ENCODE peak calls at places on chromosomes 2 and 18, in eight cellular contexts. J is CD8-positive, alpha-beta T cell; V is heart left ventricle; K is fibroblast of lung; W is hepatocyte; M is transverse colon; D is AG04450; F is heart right ventricle. X is an unnamed sample.

GRCh38 chr2:119575439-119575838 is 31.2 kb downstream of the CFAP221 start:
- DNase-seq in J (no peak), W (no peak), K (no peak), D (no peak), V (no peak), F (no peak), M (no peak), X (no peak)

GRCh38 chr2:27089111-27089954 is 2.8 kb downstream of the KHK start:
- DNase-seq in W (no peak), J (no peak), D (no peak), V (peak), F (no peak), M (no peak), K (no peak), X (no peak)

GRCh38 chr2:667332-668000 is 9.7 kb downstream of the TMEM18 start:
- DNase-seq in D (peak), F (no peak), M (no peak), V (no peak), K (peak), J (no peak), W (peak), X (peak)

GRCh38 chr2:163132850-163133249 is 294.3 kb upstream of the KCNH7 start:
- DNase-seq in V (no peak), J (no peak), D (no peak), M (no peak), K (peak), W (no peak), F (no peak), X (peak)

GRCh38 chr2:190532581-190532980 is 1.9 kb downstream of the NEMP2 start:
- DNase-seq in J (no peak), K (no peak), V (no peak), F (no peak), M (no peak), D (no peak), W (no peak), X (no peak)

GRCh38 chr2:199777315-199777714 is 73.7 kb downstream of the FTCDNL1 start:
- DNase-seq in M (no peak), F (no peak), W (no peak), D (no peak), V (no peak), K (no peak), J (no peak), X (no peak)

GRCh38 chr2:66456183-66457041 is 21.5 kb downstream of the MEIS1 start:
- DNase-seq in D (no peak), J (no peak), K (peak), V (no peak), F (no peak), M (no peak), W (no peak), X (no peak)

GRCh38 chr2:109058215-109058614 is 69.2 kb upstream of the EDAR start:
- DNase-seq in W (no peak), J (no peak), K (no peak), V (peak), F (peak), M (no peak), D (no peak), X (no peak)

GRCh38 chr18:78971511-78972245 is 7.9 kb upstream of the SALL3 start:
- DNase-seq in V (no peak), K (no peak), W (no peak), F (no peak), J (no peak), M (no peak), D (no peak), X (no peak)

GRCh38 chr2:237156131-237156856 is 70.6 kb downstream of the COPS8 start:
- DNase-seq in D (peak), J (no peak), W (peak), V (peak), F (peak), K (peak), M (peak), X (no peak)

GRCh38 chr2:100114011-100114433 is 28.4 kb downstream of the AFF3 start:
- DNase-seq in W (no peak), V (no peak), K (no peak), F (no peak), M (no peak), J (no peak), D (no peak), X (no peak)

GRCh38 chr2:68352651-68353386 is 12.3 kb upstream of the PLEK start:
- DNase-seq in J (no peak), V (no peak), K (no peak), F (no peak), M (no peak), W (no peak), D (no peak), X (no peak)

GRCh38 chr2:178452870-178453269 is 1.7 kb downstream of the PJVK start:
- DNase-seq in V (no peak), M (no peak), K (peak), F (no peak), D (no peak), J (no peak), W (no peak), X (no peak)

GRCh38 chr18:23701017-23701416 is 11.8 kb downstream of the LAMA3 start:
- DNase-seq in K (no peak), D (no peak), W (no peak), F (no peak), M (no peak), V (no peak), J (no peak), X (no peak)

GRCh38 chr2:233209117-233209977 is 42.1 kb upstream of the ATG16L1 start:
- DNase-seq in M (no peak), J (no peak), W (peak), V (no peak), D (no peak), K (peak), F (no peak), X (peak)

GRCh38 chr2:207385903-207386302 is 143.9 kb upstream of the CREB1 start:
- DNase-seq in J (no peak), M (no peak), K (peak), V (no peak), W (no peak), F (no peak), D (peak), X (no peak)

GRCh38 chr18:29154758-29155725 is 978.1 kb upstream of the CDH2 start:
- DNase-seq in D (peak), J (no peak), K (peak), V (no peak), F (no peak), W (peak), M (no peak), X (no peak)

GRCh38 chr2:213216461-213216860 is 65.0 kb upstream of the IKZF2 start:
- DNase-seq in W (peak), V (no peak), K (peak), J (no peak), M (no peak), D (no peak), F (no peak), X (no peak)

GRCh38 chr18:23712445-23712844 is 23.2 kb downstream of the LAMA3 start:
- DNase-seq in W (no peak), F (no peak), D (no peak), M (no peak), J (no peak), K (peak), V (no peak), X (no peak)

GRCh38 chr2:45182667-45183620 is 173.7 kb upstream of the SIX2 start:
- DNase-seq in M (no peak), F (no peak), W (no peak), J (no peak), D (no peak), V (no peak), K (peak), X (no peak)

GRCh38 chr2:134782792-134783191 is 55.6 kb upstream of the ACMSD start:
- DNase-seq in V (no peak), W (peak), K (no peak), D (no peak), F (no peak), M (no peak), J (no peak), X (peak)

DNA sequence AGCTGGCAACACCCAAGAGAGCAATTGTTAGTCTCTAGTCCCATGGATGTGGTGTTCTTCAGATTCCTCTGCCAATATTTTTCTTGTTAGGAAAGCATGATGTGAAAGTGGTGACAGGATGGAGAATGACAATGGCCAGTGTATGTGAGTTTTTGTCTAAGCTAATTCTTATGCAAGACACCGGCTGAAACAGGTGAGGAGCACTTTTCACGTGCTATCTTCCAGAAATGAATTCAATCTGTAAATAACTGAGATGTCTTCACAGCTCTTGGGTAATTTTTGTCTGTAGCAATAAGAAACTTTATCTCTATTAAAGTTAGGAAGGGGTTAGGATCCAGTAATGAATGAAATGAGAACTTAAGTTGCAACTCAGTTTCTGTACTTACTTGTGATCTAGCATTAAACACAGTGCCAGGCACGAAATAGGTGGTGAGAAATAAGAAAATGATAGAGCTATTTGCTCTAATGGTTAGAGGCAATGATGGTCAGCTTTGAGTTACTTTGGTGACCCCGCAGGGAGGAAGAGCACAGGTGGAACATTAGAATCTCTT is 676 bp upstream of the AGPS start:
- DNase-seq in F (no peak), J (no peak), M (no peak), W (no peak), V (no peak), D (no peak), K (no peak), X (no peak)
- H3K27ac ChIP-seq in F (peak), J (peak), M (peak), W (peak), V (peak), D (no peak), K (peak), X (peak)

DNA sequence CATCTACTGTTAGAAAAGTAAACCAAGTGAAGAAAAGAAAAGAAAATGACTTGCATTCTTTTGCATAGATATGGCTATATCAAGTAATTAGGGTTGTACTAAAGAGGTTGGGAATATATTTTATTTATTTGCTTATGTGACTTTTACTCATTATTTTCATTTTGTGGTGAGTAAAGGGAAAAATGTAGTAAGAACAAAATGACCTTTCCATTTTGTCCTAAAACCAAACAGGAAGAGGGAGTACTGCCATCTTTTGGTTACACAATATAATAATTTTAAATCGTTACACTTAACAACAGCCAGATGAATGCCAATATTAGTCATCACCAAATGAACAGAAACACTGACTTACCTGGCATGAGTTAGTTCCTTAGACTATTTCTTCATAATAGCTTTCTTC is 47.3 kb upstream of the NDUFV2 start:
- DNase-seq in K (peak), V (no peak), M (no peak), F (no peak), J (no peak), W (no peak), D (peak), X (no peak)
- H3K27ac ChIP-seq in K (no peak), V (no peak), M (no peak), F (no peak), J (no peak), W (no peak), D (no peak), X (no peak)

GRCh38 chr18:27964811-27965210 is 212.1 kb downstream of the CDH2 start:
- DNase-seq in V (no peak), J (no peak), F (no peak), W (no peak), M (no peak), K (peak), D (no peak), X (no peak)

GRCh38 chr18:27966872-27967271 is 210.1 kb downstream of the CDH2 start:
- DNase-seq in J (no peak), W (no peak), K (no peak), F (no peak), M (no peak), V (no peak), D (no peak), X (no peak)

GRCh38 chr18:27970321-27970720 is 206.6 kb downstream of the CDH2 start:
- DNase-seq in J (no peak), K (no peak), D (no peak), W (no peak), M (no peak), V (no peak), F (no peak), X (no peak)

GRCh38 chr18:27967938-27968803 is 208.8 kb downstream of the CDH2 start:
- DNase-seq in M (no peak), J (no peak), W (no peak), V (no peak), K (peak), D (no peak), F (no peak), X (peak)

GRCh38 chr18:27969206-27969605 is 207.7 kb downstream of the CDH2 start:
- DNase-seq in V (no peak), J (no peak), D (no peak), W (no peak), F (no peak), M (no peak), K (no peak), X (no peak)
- H3K27ac ChIP-seq in V (no peak), J (no peak), D (no peak), W (peak), F (peak), M (no peak), K (no peak), X (no peak)

DNA sequence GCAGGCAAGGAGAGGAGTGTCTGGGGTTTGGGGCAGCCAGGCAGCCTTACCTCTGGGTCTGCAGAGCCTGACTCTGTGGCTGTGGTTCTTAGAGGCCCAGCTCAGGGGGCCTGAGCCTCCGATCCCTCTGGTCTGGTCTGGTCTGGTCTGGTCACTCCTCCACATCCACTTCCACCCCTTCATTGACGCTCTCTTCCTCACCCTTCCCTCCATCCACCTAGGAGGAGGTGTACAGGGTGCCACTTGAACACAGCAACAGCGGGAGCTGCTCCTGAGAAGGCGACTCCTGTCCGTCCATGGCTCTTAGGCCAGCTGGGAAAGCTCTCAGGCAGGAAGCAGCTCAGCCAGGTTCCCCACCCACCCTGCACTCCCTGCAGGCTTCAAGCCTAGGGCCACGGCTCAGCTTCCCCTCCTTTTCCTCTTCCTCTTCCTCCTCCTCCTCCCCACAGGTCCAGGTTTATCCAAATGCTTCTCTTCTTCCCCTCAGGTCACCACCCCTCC is 16.9 kb downstream of the GPR55 start:
- DNase-seq in D (no peak), F (no peak), J (no peak), M (no peak), V (no peak), K (no peak), W (no peak), X (no peak)
- H3K27ac ChIP-seq in D (peak), F (peak), J (no peak), M (no peak), V (peak), K (peak), W (no peak), X (no peak)

DNA sequence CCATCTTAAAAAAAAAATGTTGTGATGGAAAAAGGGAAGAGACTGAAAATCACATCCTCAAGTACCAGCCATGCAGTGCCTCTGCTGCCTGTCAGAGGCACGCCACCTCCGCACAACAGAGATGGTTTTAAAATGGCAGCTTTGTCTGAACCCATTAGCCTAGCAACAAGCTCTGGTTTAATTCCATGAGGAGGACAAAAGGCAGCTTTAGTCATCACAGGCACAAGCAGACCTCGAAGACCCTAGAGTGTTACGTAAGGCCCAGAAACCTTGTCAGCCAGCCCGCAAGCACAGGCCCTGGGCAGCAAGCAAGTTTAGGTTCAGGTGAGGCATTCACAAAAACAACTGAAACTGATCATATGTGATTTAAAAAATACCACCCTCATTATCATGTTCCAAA is 10.4 kb downstream of the LCT start:
- DNase-seq in V (no peak), J (no peak), F (no peak), W (no peak), D (no peak), M (no peak), K (peak), X (no peak)
- H3K27ac ChIP-seq in V (no peak), J (no peak), F (no peak), W (no peak), D (no peak), M (no peak), K (no peak), X (no peak)